ENCODE peak calls at places on chromosomes 6 and 20, in ten cellular contexts. X, R, D, B, P, Z, W, N, U and C are unnamed samples.

GRCh38 chr6:145815875-145816274 is 1.3 kb upstream of the FBXO30 start:
- DNase-seq in D (no peak), Z (no peak), W (no peak), R (no peak), U (no peak), B (no peak), N (no peak), P (peak; percentile 3), X (no peak), C (peak; percentile 42)

GRCh38 chr6:31377029-31377428 is 20.1 kb upstream of the HLA-B start:
- DNase-seq in D (no peak), X (no peak), Z (no peak), U (no peak), R (no peak), B (no peak), P (no peak), W (no peak), N (no peak), C (no peak)

GRCh38 chr6:53119349-53119748 is 29.3 kb downstream of the GCM1 start:
- DNase-seq in P (no peak), B (no peak), N (no peak), Z (no peak), U (no peak), D (no peak), X (no peak), R (no peak), W (no peak), C (no peak)

GRCh38 chr20:38672504-38672903 is 51.8 kb upstream of the SLC32A1 start:
- DNase-seq in D (no peak), U (no peak), X (no peak), P (no peak), B (no peak), N (no peak), Z (no peak), R (no peak), W (no peak), C (no peak)

GRCh38 chr20:4152696-4153235 is 137.4 kb upstream of the RNF24 start:
- DNase-seq in R (no peak), X (no peak), Z (no peak), P (no peak), W (no peak), D (no peak), B (no peak), N (no peak), U (no peak), C (peak; percentile 28)

GRCh38 chr6:41546475-41546865 is 289 bp downstream of the FOXP4 start:
- DNase-seq in D (no peak), R (no peak), P (peak; percentile 75), B (no peak), U (no peak), N (peak; percentile 62), Z (no peak), W (no peak), X (no peak), C (peak; percentile 79)

GRCh38 chr6:68235192-68235812 is 399.8 kb upstream of the ADGRB3 start:
- DNase-seq in W (no peak), N (no peak), B (no peak), R (no peak), X (no peak), Z (no peak), P (no peak), D (no peak), U (no peak), C (peak; percentile 47)

GRCh38 chr20:43699941-43700565 is 26.7 kb downstream of the GTSF1L start:
- DNase-seq in R (no peak), W (no peak), X (no peak), U (no peak), P (no peak), Z (no peak), N (no peak), D (no peak), B (no peak), C (no peak)

GRCh38 chr6:41446907-41447545 is 99.2 kb upstream of the FOXP4 start:
- DNase-seq in R (no peak), D (no peak), U (no peak), N (no peak), P (no peak), B (no peak), Z (no peak), W (no peak), X (no peak), C (no peak)

GRCh38 chr6:35568967-35569606 is 56.4 kb upstream of the TULP1 start:
- DNase-seq in R (peak; percentile 27), U (peak; percentile 51), B (peak; percentile 73), Z (peak; percentile 79), W (no peak), P (peak; percentile 58), N (peak; percentile 72), X (peak; percentile 42), D (no peak), C (peak; percentile 36)

GRCh38 chr20:58557713-58558335 is 42.6 kb upstream of the APCDD1L start:
- DNase-seq in X (no peak), Z (no peak), R (no peak), D (no peak), N (no peak), B (no peak), U (no peak), P (no peak), W (no peak), C (peak; percentile 53)

GRCh38 chr6:3960754-3961361 is 111.7 kb downstream of the FAM50B start:
- DNase-seq in X (no peak), R (no peak), B (no peak), D (no peak), P (no peak), N (no peak), U (no peak), W (no peak), Z (no peak), C (peak; percentile 21)

GRCh38 chr6:110541701-110542309 is 65.4 kb upstream of the SLC22A16 start:
- DNase-seq in B (no peak), N (no peak), Z (no peak), U (no peak), W (no peak), P (no peak), X (no peak), R (peak; percentile 63), D (no peak), C (peak; percentile 63)

GRCh38 chr6:17280552-17281090 is 540 bp upstream of the RBM24 start:
- DNase-seq in X (peak; percentile 51), Z (peak; percentile 47), R (peak; percentile 34), B (peak; percentile 79), U (peak; percentile 75), N (peak; percentile 74), P (peak; percentile 19), W (no peak), D (no peak), C (peak; percentile 46)
- H3K4me3 ChIP-seq in X (peak overlapping the region; percentile 71), Z (peak overlapping the region; percentile 57), R (peak overlapping the region; percentile 81), B (peak overlapping the region; percentile 93), U (peak overlapping the region; percentile 86), N (peak overlapping the region; percentile 80), P (peak overlapping the region; percentile 31), W (peak overlapping the region; percentile 84), D (no peak overlapping the region), C (peak overlapping the region; percentile 92)

DNA sequence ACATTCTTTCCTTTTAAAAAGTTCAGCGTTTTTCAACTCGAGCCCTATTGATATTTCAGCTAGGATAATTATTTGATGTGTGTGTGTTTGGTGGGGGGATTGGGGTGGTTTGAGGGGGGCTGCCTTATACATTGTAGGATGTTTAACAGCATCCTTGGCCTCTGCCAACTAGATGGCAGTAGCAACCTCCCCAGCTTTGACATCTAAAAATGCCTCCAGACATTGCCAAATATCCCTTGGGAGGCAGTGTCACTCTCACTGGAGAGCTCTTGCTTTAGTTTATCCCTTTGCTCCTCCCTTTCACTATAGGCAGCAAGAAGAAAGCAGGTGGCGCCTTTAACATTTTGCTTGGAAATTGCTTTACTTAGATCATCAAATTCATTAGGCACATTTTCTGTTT is 14.6 kb upstream of the TP53TG5 start:
- DNase-seq in Z (no peak), N (peak; percentile 44), P (no peak), D (no peak), R (no peak), B (no peak), U (no peak), W (no peak), X (no peak), C (peak; percentile 21)
- H3K4me3 ChIP-seq in Z (no peak overlapping the region), N (no peak overlapping the region), P (no peak overlapping the region), D (no peak overlapping the region), R (no peak overlapping the region), B (no peak overlapping the region), U (no peak overlapping the region), W (no peak overlapping the region), X (no peak overlapping the region), C (no peak overlapping the region)

GRCh38 chr6:133368664-133369063 is 127.5 kb downstream of the EYA4 start:
- DNase-seq in W (no peak), Z (no peak), U (no peak), N (no peak), X (no peak), R (no peak), P (no peak), D (no peak), B (peak; percentile 38), C (no peak)
- H3K4me3 ChIP-seq in W (no peak overlapping the region), Z (no peak overlapping the region), U (no peak overlapping the region), N (no peak overlapping the region), X (no peak overlapping the region), R (no peak overlapping the region), P (no peak overlapping the region), D (no peak overlapping the region), B (no peak overlapping the region), C (no peak overlapping the region)

GRCh38 chr6:157063176-157063934 is 260.0 kb downstream of the TMEM242 start:
- DNase-seq in P (no peak), W (no peak), X (no peak), Z (no peak), D (no peak), U (no peak), R (no peak), N (peak; percentile 37), B (no peak), C (no peak)

GRCh38 chr6:157059781-157060180 is 263.5 kb downstream of the TMEM242 start:
- DNase-seq in U (no peak), R (no peak), X (no peak), B (no peak), Z (no peak), P (peak; percentile 61), W (no peak), N (no peak), D (no peak), C (no peak)

GRCh38 chr6:157061770-157062594 is 261.3 kb downstream of the TMEM242 start:
- DNase-seq in Z (no peak), P (no peak), W (no peak), R (no peak), N (no peak), D (no peak), X (no peak), U (no peak), B (no peak), C (no peak)

GRCh38 chr6:157058574-157058973 is 264.7 kb downstream of the TMEM242 start:
- DNase-seq in B (no peak), X (no peak), P (no peak), U (no peak), N (no peak), W (no peak), Z (no peak), D (no peak), R (no peak), C (no peak)

DNA sequence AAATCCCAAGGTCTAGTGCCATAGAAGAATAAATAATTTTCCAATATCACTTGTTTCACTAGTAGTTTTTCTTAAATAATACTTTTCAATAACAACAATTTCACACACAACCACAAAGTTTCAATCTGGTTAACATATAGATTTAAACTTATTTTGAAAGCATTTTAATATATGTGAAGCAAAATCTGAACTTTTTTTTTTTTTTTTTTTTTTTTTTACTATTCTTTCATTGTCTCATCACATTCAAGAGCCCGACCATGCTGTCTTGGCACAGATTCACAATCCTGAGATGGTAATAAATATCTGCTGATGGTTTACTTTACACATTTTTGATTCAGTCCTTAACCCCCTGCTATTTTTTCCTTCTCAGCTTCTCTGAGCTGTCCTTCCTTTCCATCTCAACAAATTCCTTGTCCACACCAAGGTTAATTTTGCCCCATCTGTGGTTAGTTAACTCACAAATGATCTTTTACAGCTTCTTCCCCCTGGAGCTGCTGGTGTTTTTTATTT is 262.8 kb downstream of the TMEM242 start:
- DNase-seq in R (no peak), D (no peak), W (no peak), U (no peak), P (no peak), N (no peak), Z (no peak), B (no peak), X (no peak), C (no peak)
- H3K4me3 ChIP-seq in R (no peak overlapping the region), D (no peak overlapping the region), W (no peak overlapping the region), U (no peak overlapping the region), P (no peak overlapping the region), N (no peak overlapping the region), Z (no peak overlapping the region), B (no peak overlapping the region), X (no peak overlapping the region), C (no peak overlapping the region)